ENCODE peak calls at places on chromosomes 6 and 20, in five cellular contexts. K is transverse colon, E is upper lobe of left lung, O is heart left ventricle, X is body of pancreas. H is an unnamed sample.
A peak's percentile ranks its signal among the peaks of the same experiment; 100 is the strongest.

GRCh38 chr6:129606664-129607063 is 103.3 kb downstream of the ARHGAP18 start:
- DNase-seq in K (no peak), E (no peak), O (no peak), X (no peak), H (no peak)

GRCh38 chr6:137927777-137928218 is 60.7 kb downstream of the TNFAIP3 start:
- DNase-seq in K (peak; percentile 47), E (peak; percentile 44), O (no peak), X (peak; percentile 7), H (no peak)

GRCh38 chr6:117227245-117227962 is 38.0 kb upstream of the VGLL2 start:
- DNase-seq in K (no peak), E (no peak), O (no peak), X (no peak), H (no peak)

GRCh38 chr6:74597266-74597665 is 608.6 kb downstream of the COL12A1 start:
- DNase-seq in K (no peak), E (no peak), O (no peak), X (no peak), H (no peak)

GRCh38 chr6:45478235-45478634 is 100.5 kb upstream of the SUPT3H start:
- DNase-seq in K (no peak), E (no peak), O (no peak), X (no peak), H (no peak)

GRCh38 chr6:138695193-138695592 is 78.4 kb upstream of the CCDC28A start:
- DNase-seq in K (no peak), E (no peak), O (no peak), X (no peak), H (no peak)

GRCh38 chr6:143934867-143935266 is 70.6 kb downstream of the ZC2HC1B start:
- DNase-seq in K (no peak), E (no peak), O (no peak), X (no peak), H (no peak)

GRCh38 chr20:5714261-5715041 is 35.8 kb upstream of the SHLD1 start:
- DNase-seq in K (no peak), E (no peak), O (no peak), X (peak; percentile 7), H (no peak)

GRCh38 chr6:32840604-32841246 is 2.2 kb upstream of the TAP2 start:
- DNase-seq in K (no peak), E (no peak), O (no peak), X (no peak), H (no peak)

GRCh38 chr6:31396422-31397152 is 6.8 kb upstream of the MICA start:
- DNase-seq in K (peak; percentile 92), E (peak; percentile 84), O (peak; percentile 82), X (peak; percentile 88), H (peak; percentile 86)

GRCh38 chr6:89251170-89251569 is 34.0 kb upstream of the GABRR1 start:
- DNase-seq in K (no peak), E (no peak), O (no peak), X (no peak), H (no peak)

GRCh38 chr20:37627060-37627766 is 66.6 kb upstream of the CTNNBL1 start:
- DNase-seq in K (no peak), E (no peak), O (peak; percentile 55), X (peak; percentile 4), H (no peak)

GRCh38 chr20:59781236-59781635 is 152.2 kb downstream of the SYCP2 start:
- DNase-seq in K (no peak), E (no peak), O (no peak), X (no peak), H (no peak)

GRCh38 chr6:142737368-142738060 is 207.5 kb downstream of the HIVEP2 start:
- DNase-seq in K (no peak), E (no peak), O (no peak), X (no peak), H (no peak)

GRCh38 chr6:142744836-142745235 is 200.1 kb downstream of the HIVEP2 start:
- DNase-seq in K (no peak), E (no peak), O (no peak), X (no peak), H (no peak)

GRCh38 chr6:142735182-142735581 is 209.8 kb downstream of the HIVEP2 start:
- DNase-seq in K (no peak), E (no peak), O (no peak), X (no peak), H (no peak)

GRCh38 chr6:142740449-142740848 is 204.5 kb downstream of the HIVEP2 start:
- DNase-seq in K (no peak), E (no peak), O (no peak), X (no peak), H (no peak)
- H3K4me3 ChIP-seq in K (no peak overlapping the region), E (no peak overlapping the region), O (no peak overlapping the region), X (no peak overlapping the region), H (no peak overlapping the region)

GRCh38 chr6:24274441-24275083 is 83.3 kb downstream of the DCDC2 start:
- DNase-seq in K (no peak), E (no peak), O (no peak), X (no peak), H (no peak)
- TF ChIP-seq CTCF in K (peak; percentile 32), E (peak; percentile 35), O (peak; percentile 56), X (peak; percentile 44), H (no peak)

GRCh38 chr6:163331245-163331644 is 83.3 kb upstream of the QKI start:
- DNase-seq in K (no peak), E (no peak), O (no peak), X (no peak), H (no peak)
- TF ChIP-seq POLR2A in K (no peak), E (no peak), O (no peak), X (no peak), H (no peak)

GRCh38 chr20:49268600-49269365 is 9.1 kb downstream of the ZNFX1 start:
- DNase-seq in K (no peak), E (no peak), O (no peak), X (no peak), H (no peak)
- H3K4me3 ChIP-seq in K (no peak overlapping the region), E (peak overlapping the region; percentile 32), O (peak overlapping the region; percentile 27), X (no peak overlapping the region), H (no peak overlapping the region)

DNA sequence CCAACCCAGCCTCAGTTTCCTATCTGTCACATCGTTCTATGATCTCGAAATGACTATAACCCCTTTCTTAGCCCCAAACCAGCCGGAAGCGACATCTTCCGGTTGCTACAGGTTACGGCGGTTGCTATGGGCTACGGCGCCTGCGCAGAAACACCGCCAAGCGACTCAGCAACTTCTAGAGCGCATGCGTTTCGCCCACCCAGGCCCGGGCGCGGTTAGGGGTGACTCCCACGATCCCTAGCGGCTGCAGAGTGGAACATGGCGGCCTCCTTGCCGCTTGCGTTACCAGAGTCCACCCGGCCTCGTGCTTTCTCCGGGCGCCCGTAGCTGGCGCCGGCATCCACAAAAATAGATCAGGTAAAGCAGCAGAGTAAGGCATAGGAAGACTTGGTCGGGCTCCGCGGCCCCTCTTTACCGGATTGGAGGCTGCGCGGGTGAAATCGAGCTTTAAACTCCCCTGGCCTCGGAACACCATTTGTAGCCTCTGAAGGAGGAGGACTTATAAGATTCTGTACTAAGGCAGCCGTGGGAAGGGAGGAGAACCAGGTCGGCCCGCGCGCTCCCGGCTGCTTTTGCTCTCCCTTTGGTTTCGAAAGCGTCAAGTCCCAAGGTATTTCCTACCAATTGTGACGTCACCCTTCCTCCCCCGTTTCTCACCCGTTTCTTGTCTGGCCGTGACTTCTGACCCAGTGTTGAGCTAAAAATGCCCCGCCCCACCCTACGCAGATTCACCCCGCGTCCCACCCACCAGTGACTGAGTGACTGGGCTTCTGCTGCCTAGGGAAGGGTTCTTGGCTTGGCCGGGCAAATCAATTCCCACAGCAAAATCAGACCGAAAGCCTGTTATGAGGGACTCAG is 3.5 kb downstream of the SDCBP2 start:
- DNase-seq in K (peak; percentile 98), E (peak; percentile 97), O (peak; percentile 99), X (peak; percentile 98), H (peak; percentile 96)
- TF ChIP-seq CTCF in K (peak; percentile 60), E (peak; percentile 66), O (peak; percentile 37), X (peak; percentile 42), H (no peak)

H was measured in lower leg skin.